ENCODE peak calls at places on chromosomes 12 and 14, in five cellular contexts. L is HepG2, F is GM12878, M is H1, Z is K562. E is an unnamed sample.

GRCh38 chr12:124772467-124773170 is 91.0 kb downstream of the SCARB1 start:
- DNase-seq in Z (no peak), M (no peak), F (no peak), L (no peak), E (peak)

GRCh38 chr14:53042480-53042879 is 91.6 kb upstream of the FERMT2 start:
- DNase-seq in L (no peak), M (no peak), F (no peak), Z (no peak), E (no peak)

GRCh38 chr14:63542231-63542999 is 762 bp downstream of the PPP2R5E start:
- DNase-seq in F (no peak), L (no peak), Z (peak), M (no peak), E (peak)

GRCh38 chr12:129911437-129912049 is 7.7 kb upstream of the TMEM132D start:
- DNase-seq in F (no peak), Z (peak), L (peak), M (no peak), E (peak)

GRCh38 chr12:112321277-112321676 is 61.0 kb downstream of the HECTD4 start:
- DNase-seq in Z (no peak), F (no peak), L (no peak), M (no peak), E (peak)

GRCh38 chr12:44582521-44582920 is 293.6 kb downstream of the NELL2 start:
- DNase-seq in F (no peak), Z (no peak), L (peak), M (no peak), E (no peak)

GRCh38 chr12:103798586-103798985 is 42.4 kb downstream of the NT5DC3 start:
- DNase-seq in M (no peak), F (no peak), Z (no peak), L (no peak), E (no peak)

GRCh38 chr12:13631873-13632272 is 349.5 kb downstream of the GRIN2B start:
- DNase-seq in Z (no peak), L (no peak), F (peak), M (no peak), E (no peak)

GRCh38 chr12:106953352-106954260 is 2.1 kb upstream of the TMEM263 start:
- DNase-seq in F (no peak), L (no peak), Z (no peak), M (no peak), E (no peak)

GRCh38 chr12:7068240-7068993 is 7.9 kb downstream of the C1S start:
- DNase-seq in L (no peak), M (no peak), Z (no peak), F (no peak), E (no peak)

GRCh38 chr12:113154351-113154973 is 4.9 kb downstream of the CFAP73 start:
- DNase-seq in M (peak), L (no peak), F (no peak), Z (no peak), E (peak)

GRCh38 chr12:100716658-100716948 is 78.0 kb upstream of the ANO4 start:
- DNase-seq in M (no peak), L (no peak), F (no peak), Z (no peak), E (peak)

GRCh38 chr12:25689996-25690501 is 137.0 kb upstream of the LMNTD1 start:
- DNase-seq in F (no peak), L (no peak), M (no peak), Z (no peak), E (no peak)

GRCh38 chr12:30816742-30817465 is 62.2 kb upstream of the CAPRIN2 start:
- DNase-seq in F (no peak), Z (no peak), M (no peak), L (no peak), E (no peak)

GRCh38 chr12:9925746-9926393 is 6.3 kb downstream of the CLEC2A start:
- DNase-seq in Z (no peak), L (peak), M (peak), F (no peak), E (peak)

GRCh38 chr12:52387859-52388258 is 2.4 kb upstream of the KRT84 start:
- DNase-seq in Z (no peak), M (no peak), F (no peak), L (no peak), E (no peak)

GRCh38 chr12:3339221-3339620 is 151.8 kb upstream of the PRMT8 start:
- DNase-seq in Z (no peak), M (no peak), L (no peak), F (no peak), E (no peak)

GRCh38 chr14:37195327-37195726 is 2.4 kb upstream of the MIPOL1 start:
- DNase-seq in M (no peak), Z (no peak), L (peak), F (no peak), E (no peak)

GRCh38 chr12:69613351-69613750 is 2.6 kb upstream of the LRRC10 start:
- DNase-seq in F (no peak), L (no peak), M (no peak), Z (no peak), E (no peak)

GRCh38 chr12:11729008-11729407 is 79.5 kb downstream of the ETV6 start:
- DNase-seq in Z (no peak), M (no peak), F (no peak), L (no peak), E (no peak)

GRCh38 chr14:23571701-23572523 is 4.3 kb upstream of the AP1G2 start:
- DNase-seq in F (no peak), L (no peak), Z (no peak), M (no peak), E (no peak)

GRCh38 chr14:97318380-97318779 is 521.2 kb downstream of the VRK1 start:
- DNase-seq in Z (no peak), F (no peak), L (no peak), M (no peak), E (no peak)

GRCh38 chr12:52036587-52037171 is 14.6 kb upstream of the NR4A1 start:
- DNase-seq in Z (peak), F (no peak), M (no peak), L (no peak), E (peak)

GRCh38 chr14:71289536-71289935 is 382.3 kb downstream of the PCNX1 start:
- DNase-seq in M (no peak), Z (no peak), F (peak), L (no peak), E (no peak)

GRCh38 chr12:82468563-82468962 is 110.2 kb downstream of the METTL25 start:
- DNase-seq in F (no peak), Z (no peak), M (no peak), L (no peak), E (no peak)

GRCh38 chr12:38175538-38175937 is 141.0 kb upstream of the ALG10B start:
- DNase-seq in Z (no peak), M (no peak), F (no peak), L (no peak), E (no peak)

DNA sequence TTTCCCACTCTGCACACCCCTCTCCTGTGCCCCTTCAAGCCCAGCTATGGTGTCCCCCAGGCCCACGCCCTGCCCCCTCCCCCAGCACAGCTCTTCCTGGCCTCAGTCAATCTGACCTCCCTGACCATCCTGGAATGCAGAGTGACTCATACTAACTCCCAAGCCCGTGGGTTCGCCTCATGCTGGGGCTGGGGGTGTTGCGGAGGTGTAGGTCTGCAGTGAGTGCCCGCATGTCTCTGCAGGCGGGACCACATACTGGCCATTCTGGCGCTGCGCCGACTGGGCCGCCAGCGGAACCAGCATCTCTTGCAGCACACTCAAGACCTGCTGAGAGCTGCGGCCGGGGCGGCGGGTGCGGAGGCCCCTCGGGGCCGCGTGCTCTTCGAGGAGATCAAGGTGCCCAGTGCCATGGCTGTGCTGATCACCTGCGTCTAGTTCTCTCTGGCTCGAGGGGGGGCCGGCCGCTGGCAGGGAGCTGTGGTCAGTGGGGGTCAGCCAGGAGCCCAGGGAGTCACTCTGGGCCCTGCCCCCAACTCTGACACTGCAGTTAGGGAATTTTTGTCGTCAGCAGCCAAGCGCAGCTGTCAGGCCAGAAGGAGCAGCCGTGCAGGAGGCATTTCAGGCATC is 13.4 kb upstream of the TNFAIP2 start:
- DNase-seq in Z (peak), M (no peak), F (no peak), L (peak), E (peak)
- TF ChIP-seq EZH2 in Z (no peak), M (no peak), F (no peak), L (no peak), E (no peak)

GRCh38 chr12:34334538-34334937 is 312.2 kb downstream of the ALG10 start:
- DNase-seq in L (no peak), Z (no peak), M (no peak), F (no peak), E (no peak)

GRCh38 chr12:34336619-34337465 is 314.5 kb downstream of the ALG10 start:
- DNase-seq in L (no peak), M (no peak), Z (peak), F (no peak), E (no peak)

GRCh38 chr12:34334953-34335743 is 312.9 kb downstream of the ALG10 start:
- DNase-seq in Z (peak), F (no peak), L (no peak), M (no peak), E (no peak)

GRCh38 chr12:34335819-34336262 is 313.5 kb downstream of the ALG10 start:
- DNase-seq in M (no peak), L (no peak), Z (peak), F (no peak), E (no peak)

GRCh38 chr12:34333337-34333736 is 311.0 kb downstream of the ALG10 start:
- DNase-seq in Z (peak), L (no peak), F (no peak), M (no peak), E (no peak)
- TF ChIP-seq CREB1 in Z (no peak), L (no peak), F (no peak), M (no peak), E (no peak)

DNA sequence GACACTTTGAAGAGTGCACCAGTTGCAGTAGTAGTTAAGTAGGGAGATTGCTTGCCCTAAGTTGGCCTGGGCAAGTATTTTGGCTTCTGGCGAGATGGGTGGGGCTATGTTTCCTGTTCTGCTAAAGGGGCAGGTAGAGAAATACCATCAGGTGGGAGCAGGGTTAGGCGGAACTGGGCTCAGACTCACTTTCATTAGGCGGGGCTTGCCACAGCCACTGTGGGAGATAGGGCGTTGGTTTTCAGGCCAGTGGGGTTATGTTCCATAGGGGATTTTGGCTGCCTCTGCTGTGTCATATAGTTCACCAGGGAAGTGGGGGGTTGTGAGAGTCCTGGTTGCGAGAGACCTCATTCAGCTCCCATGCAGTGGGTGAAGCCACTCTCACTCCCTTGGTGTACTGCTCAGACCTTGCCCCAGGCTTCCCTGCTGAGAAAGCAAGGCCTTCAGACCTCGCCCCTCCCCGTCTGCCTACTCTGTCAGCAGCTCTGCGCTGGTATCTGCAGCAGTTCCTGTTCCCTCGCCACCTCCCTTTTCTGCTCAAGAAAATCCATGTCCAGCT is 43.3 kb downstream of the AEBP2 start:
- DNase-seq in M (no peak), F (peak), Z (no peak), L (no peak), E (peak)
- H3K4me2 ChIP-seq in M (peak), F (peak), Z (peak), L (no peak), E (peak)

GRCh38 chr14:74258705-74259035 is 19.4 kb downstream of the VSX2 start:
- DNase-seq in M (no peak), L (no peak), Z (no peak), F (no peak), E (peak)

GRCh38 chr14:74260525-74261233 is 21.4 kb downstream of the VSX2 start:
- DNase-seq in Z (no peak), L (no peak), M (no peak), F (no peak), E (no peak)

GRCh38 chr14:74257078-74257987 is 18.1 kb downstream of the VSX2 start:
- DNase-seq in Z (peak), F (no peak), M (no peak), L (no peak), E (peak)

GRCh38 chr14:74259513-74259912 is 20.3 kb downstream of the VSX2 start:
- DNase-seq in F (no peak), L (no peak), Z (no peak), M (no peak), E (no peak)

GRCh38 chr14:74257988-74258704 is 18.9 kb downstream of the VSX2 start:
- DNase-seq in F (no peak), Z (no peak), L (no peak), M (no peak), E (peak)
- TF ChIP-seq EZH2 in F (no peak), Z (no peak), L (no peak), M (peak), E (peak)

DNA sequence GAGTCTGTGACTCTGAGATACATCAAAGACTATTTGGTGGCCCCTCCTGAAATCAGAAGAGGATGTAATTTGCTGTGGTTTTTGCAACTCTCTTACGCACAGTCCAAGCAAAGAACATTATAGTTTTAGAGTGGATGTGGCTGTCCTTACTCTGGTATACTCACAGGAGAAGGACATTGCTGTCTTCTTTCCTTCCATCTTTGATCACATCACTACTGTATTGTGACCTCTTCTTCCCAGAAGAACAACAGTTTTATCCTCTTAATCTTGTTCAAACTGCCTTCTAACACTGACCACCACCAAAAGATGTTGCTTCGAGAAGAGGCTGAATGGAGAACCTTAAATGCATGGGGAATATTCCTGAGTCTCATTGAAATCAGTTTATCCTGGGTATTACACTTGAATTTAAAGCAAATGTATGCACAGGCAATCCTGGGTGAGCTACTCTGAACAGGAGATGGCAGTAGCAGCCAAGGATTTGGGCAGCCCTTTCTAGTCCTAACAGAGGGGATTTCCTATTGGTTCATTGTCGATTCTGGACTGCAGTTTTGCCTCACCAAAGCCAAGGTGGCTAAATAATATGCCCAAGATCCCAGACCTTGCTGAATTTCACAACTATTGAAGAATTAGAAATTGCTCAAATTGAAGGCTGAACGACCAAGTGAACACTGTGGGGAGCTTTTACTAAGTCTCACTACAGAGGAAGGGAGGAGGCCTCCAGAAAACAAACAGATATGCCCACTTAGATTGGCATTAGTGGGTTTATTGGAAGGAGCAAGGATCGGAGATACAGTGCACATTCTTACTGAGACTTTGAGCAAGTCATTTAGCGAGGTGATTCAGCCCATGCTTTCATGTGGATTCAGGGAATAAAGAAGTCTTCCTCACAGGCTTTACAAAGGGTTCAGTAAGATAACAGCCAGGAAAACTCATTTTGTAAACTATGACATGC is 282.8 kb downstream of the PAWR start:
- DNase-seq in Z (no peak), M (peak), F (peak), L (peak), E (peak)
- TF ChIP-seq CREB1 in Z (no peak), M (no peak), F (no peak), L (no peak), E (no peak)

DNA sequence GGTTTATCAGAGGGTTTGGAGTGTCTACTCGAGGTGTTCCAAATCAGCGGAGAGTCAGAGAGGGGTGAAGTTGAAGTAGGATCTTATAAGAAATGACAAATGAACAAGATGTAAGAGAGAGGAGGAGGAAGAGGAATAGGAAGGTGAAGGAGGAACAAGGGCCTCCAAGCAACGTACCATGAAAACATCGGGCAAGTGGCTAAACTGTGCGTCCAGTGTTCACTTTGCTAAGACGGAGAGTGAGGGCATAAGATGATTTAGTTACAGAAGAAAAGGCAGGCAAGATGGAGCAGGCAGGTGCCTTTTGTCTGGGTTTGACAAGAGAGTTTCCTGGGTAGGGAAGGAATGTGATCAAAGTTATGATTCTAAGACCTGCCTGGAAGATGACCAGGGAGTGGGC is 111.6 kb downstream of the ZFP36L1 start:
- DNase-seq in L (no peak), M (no peak), F (no peak), Z (no peak), E (no peak)
- H3K4me2 ChIP-seq in L (no peak), M (no peak), F (no peak), Z (no peak), E (no peak)